ENCODE peak calls at places on chromosome 6, in four cellular contexts. One of them, this sample, is unnamed.

GRCh38 chr6:37638414-37639079 is 59.1 kb downstream of the MDGA1 start:
- DNase-seq in pancreas: no peak
- DNase-seq in heart left ventricle: no peak
- DNase-seq in H54: no peak
- DNase-seq in this sample: no peak

GRCh38 chr6:25107218-25107617 is 171.5 kb upstream of the RIPOR2 start:
- DNase-seq in H54: no peak
- DNase-seq in pancreas: no peak
- DNase-seq in heart left ventricle: no peak
- DNase-seq in this sample: no peak

GRCh38 chr6:90538651-90539050 is 48.2 kb downstream of the MAP3K7 start:
- DNase-seq in heart left ventricle: no peak
- DNase-seq in H54: no peak
- DNase-seq in pancreas: no peak
- DNase-seq in this sample: no peak

GRCh38 chr6:3296113-3296512 is 37.4 kb downstream of the PSMG4 start:
- DNase-seq in H54: no peak
- DNase-seq in heart left ventricle: no peak
- DNase-seq in pancreas: no peak
- DNase-seq in this sample: no peak

GRCh38 chr6:130466052-130466743 is 100.4 kb downstream of the TMEM200A start:
- DNase-seq in H54: no peak
- DNase-seq in heart left ventricle: no peak
- DNase-seq in pancreas: no peak
- DNase-seq in this sample: no peak

GRCh38 chr6:105317607-105318533 is 85.0 kb downstream of the PREP start:
- DNase-seq in pancreas: no peak
- DNase-seq in heart left ventricle: no peak
- DNase-seq in H54: no peak
- DNase-seq in this sample: no peak

GRCh38 chr6:154953644-154954043 is 41.5 kb upstream of the TIAM2 start:
- DNase-seq in pancreas: no peak
- DNase-seq in heart left ventricle: no peak
- DNase-seq in H54: no peak
- DNase-seq in this sample: no peak

GRCh38 chr6:167676000-167676665 is 150.6 kb upstream of the AFDN start:
- DNase-seq in pancreas: no peak
- DNase-seq in H54: no peak
- DNase-seq in heart left ventricle: peak; percentile 66
- DNase-seq in this sample: no peak

GRCh38 chr6:3418521-3419060 is 38.3 kb downstream of the SLC22A23 start:
- DNase-seq in H54: no peak
- DNase-seq in heart left ventricle: no peak
- DNase-seq in pancreas: no peak
- DNase-seq in this sample: no peak

GRCh38 chr6:136956590-136957573 is 34.8 kb downstream of the SLC35D3 start:
- DNase-seq in heart left ventricle: no peak
- DNase-seq in pancreas: no peak
- DNase-seq in H54: no peak
- DNase-seq in this sample: no peak

GRCh38 chr6:73367761-73368355 is 1.8 kb downstream of the OOEP start:
- DNase-seq in pancreas: no peak
- DNase-seq in H54: no peak
- DNase-seq in heart left ventricle: no peak
- DNase-seq in this sample: no peak

GRCh38 chr6:69914015-69914485 is 47.7 kb downstream of the COL19A1 start:
- DNase-seq in pancreas: no peak
- DNase-seq in heart left ventricle: no peak
- DNase-seq in H54: no peak
- DNase-seq in this sample: no peak

GRCh38 chr6:107414246-107414645 is 45.1 kb downstream of the PDSS2 start:
- DNase-seq in H54: no peak
- DNase-seq in pancreas: no peak
- DNase-seq in heart left ventricle: no peak
- DNase-seq in this sample: no peak

GRCh38 chr6:100458841-100459154 is 5.9 kb downstream of the SIM1 start:
- DNase-seq in pancreas: no peak
- DNase-seq in H54: no peak
- DNase-seq in heart left ventricle: no peak
- DNase-seq in this sample: no peak

GRCh38 chr6:79669766-79670165 is 38.6 kb downstream of the SH3BGRL2 start:
- DNase-seq in H54: no peak
- DNase-seq in heart left ventricle: no peak
- DNase-seq in pancreas: no peak
- DNase-seq in this sample: no peak

GRCh38 chr6:26432622-26433021 is 7.7 kb upstream of the BTN3A3 start:
- DNase-seq in pancreas: no peak
- DNase-seq in H54: no peak
- DNase-seq in heart left ventricle: no peak
- DNase-seq in this sample: no peak

GRCh38 chr6:15524736-15525401 is 138.0 kb downstream of the DTNBP1 start:
- DNase-seq in H54: no peak
- DNase-seq in heart left ventricle: no peak
- DNase-seq in pancreas: no peak
- DNase-seq in this sample: no peak

GRCh38 chr6:70686548-70687133 is 19.0 kb downstream of the SMAP1 start:
- DNase-seq in heart left ventricle: no peak
- DNase-seq in H54: no peak
- DNase-seq in pancreas: no peak
- DNase-seq in this sample: no peak

GRCh38 chr6:42405025-42405424 is 46.7 kb downstream of the TRERF1 start:
- DNase-seq in H54: peak; percentile 21
- DNase-seq in pancreas: no peak
- DNase-seq in heart left ventricle: no peak
- DNase-seq in this sample: no peak

GRCh38 chr6:166754218-166755030 is 127.4 kb upstream of the RPS6KA2 start:
- DNase-seq in H54: no peak
- DNase-seq in pancreas: no peak
- DNase-seq in heart left ventricle: no peak
- DNase-seq in this sample: no peak

GRCh38 chr6:788058-788457 is 95.1 kb upstream of the EXOC2 start:
- DNase-seq in heart left ventricle: no peak
- DNase-seq in pancreas: no peak
- DNase-seq in H54: no peak
- DNase-seq in this sample: no peak

GRCh38 chr6:63637865-63638445 is 2.4 kb downstream of the PHF3 start:
- DNase-seq in heart left ventricle: no peak
- DNase-seq in pancreas: no peak
- DNase-seq in H54: no peak
- DNase-seq in this sample: no peak

GRCh38 chr6:84466521-84466920 is 239.1 kb upstream of the CEP162 start:
- DNase-seq in pancreas: no peak
- DNase-seq in heart left ventricle: no peak
- DNase-seq in H54: peak; percentile 49
- DNase-seq in this sample: no peak

GRCh38 chr6:79646006-79646405 is 14.9 kb downstream of the SH3BGRL2 start:
- DNase-seq in pancreas: no peak
- DNase-seq in heart left ventricle: no peak
- DNase-seq in H54: no peak
- DNase-seq in this sample: no peak

GRCh38 chr6:22828179-22829062 is 259.1 kb downstream of the HDGFL1 start:
- DNase-seq in heart left ventricle: peak; percentile 22
- DNase-seq in H54: peak; percentile 51
- DNase-seq in pancreas: no peak
- DNase-seq in this sample: peak; percentile 57

GRCh38 chr6:16799279-16800193 is 38.3 kb upstream of the ATXN1 start:
- DNase-seq in pancreas: no peak
- DNase-seq in H54: no peak
- DNase-seq in heart left ventricle: no peak
- DNase-seq in this sample: peak; percentile 22

GRCh38 chr6:147867827-147868226 is 359.3 kb downstream of the SAMD5 start:
- DNase-seq in heart left ventricle: no peak
- DNase-seq in H54: no peak
- DNase-seq in pancreas: no peak
- DNase-seq in this sample: no peak

GRCh38 chr6:154234019-154234772 is 122.4 kb downstream of the IPCEF1 start:
- DNase-seq in pancreas: no peak
- DNase-seq in heart left ventricle: no peak
- DNase-seq in H54: no peak
- DNase-seq in this sample: no peak

GRCh38 chr6:136549359-136550044 is 720 bp downstream of the MAP7 start:
- DNase-seq in pancreas: peak; percentile 80
- DNase-seq in heart left ventricle: no peak
- DNase-seq in H54: no peak
- DNase-seq in this sample: no peak

GRCh38 chr6:29696147-29697129 is 15.5 kb upstream of the ZFP57 start:
- DNase-seq in H54: no peak
- DNase-seq in pancreas: no peak
- DNase-seq in heart left ventricle: no peak
- DNase-seq in this sample: no peak

This sample was measured in NCI-H446.